ENCODE peak calls at places on chromosomes 2 and 18, in seven cellular contexts. One of them, this sample, is unnamed.
A peak's percentile ranks its signal among the peaks of the same experiment; 100 is the strongest.

GRCh38 chr18:44958450-44958849 is 277.8 kb downstream of the SETBP1 start:
- DNase-seq in BE2C: no peak
- DNase-seq in activated CD8-positive, alpha-beta memory T cell treated with anti-CD3 and anti-CD28 coated beads for 1 hour: no peak
- DNase-seq in renal cortical epithelial cell: no peak
- DNase-seq in PC-3: peak; percentile 56
- DNase-seq in OCI-M1: no peak
- DNase-seq in cardiac muscle cell: no peak
- DNase-seq in this sample: no peak

GRCh38 chr18:62784966-62785413 is 69.6 kb downstream of the PHLPP1 start:
- DNase-seq in renal cortical epithelial cell: no peak
- DNase-seq in OCI-M1: peak; percentile 45
- DNase-seq in BE2C: no peak
- DNase-seq in activated CD8-positive, alpha-beta memory T cell treated with anti-CD3 and anti-CD28 coated beads for 1 hour: no peak
- DNase-seq in cardiac muscle cell: peak; percentile 64
- DNase-seq in PC-3: no peak
- DNase-seq in this sample: peak; percentile 87

GRCh38 chr2:36618381-36618780 is 20.4 kb upstream of the FEZ2 start:
- DNase-seq in PC-3: peak; percentile 79
- DNase-seq in BE2C: peak; percentile 76
- DNase-seq in activated CD8-positive, alpha-beta memory T cell treated with anti-CD3 and anti-CD28 coated beads for 1 hour: no peak
- DNase-seq in cardiac muscle cell: peak; percentile 79
- DNase-seq in OCI-M1: peak; percentile 78
- DNase-seq in renal cortical epithelial cell: peak; percentile 77
- DNase-seq in this sample: peak; percentile 46

GRCh38 chr18:22391571-22392359 is 25.9 kb downstream of the CTAGE1 start:
- DNase-seq in activated CD8-positive, alpha-beta memory T cell treated with anti-CD3 and anti-CD28 coated beads for 1 hour: peak; percentile 18
- DNase-seq in renal cortical epithelial cell: peak; percentile 96
- DNase-seq in PC-3: peak; percentile 94
- DNase-seq in BE2C: peak; percentile 82
- DNase-seq in OCI-M1: peak; percentile 83
- DNase-seq in cardiac muscle cell: peak; percentile 84
- DNase-seq in this sample: no peak

GRCh38 chr2:138997849-138998517 is 217.8 kb upstream of the NXPH2 start:
- DNase-seq in activated CD8-positive, alpha-beta memory T cell treated with anti-CD3 and anti-CD28 coated beads for 1 hour: no peak
- DNase-seq in PC-3: peak; percentile 90
- DNase-seq in BE2C: no peak
- DNase-seq in renal cortical epithelial cell: peak; percentile 87
- DNase-seq in cardiac muscle cell: peak; percentile 1
- DNase-seq in OCI-M1: no peak
- DNase-seq in this sample: no peak

GRCh38 chr2:37583402-37583801 is 88.0 kb downstream of the CDC42EP3 start:
- DNase-seq in OCI-M1: no peak
- DNase-seq in PC-3: no peak
- DNase-seq in BE2C: no peak
- DNase-seq in activated CD8-positive, alpha-beta memory T cell treated with anti-CD3 and anti-CD28 coated beads for 1 hour: no peak
- DNase-seq in renal cortical epithelial cell: no peak
- DNase-seq in cardiac muscle cell: no peak
- DNase-seq in this sample: no peak

GRCh38 chr2:15617778-15618448 is 26.2 kb downstream of the DDX1 start:
- DNase-seq in renal cortical epithelial cell: no peak
- DNase-seq in PC-3: no peak
- DNase-seq in OCI-M1: no peak
- DNase-seq in cardiac muscle cell: no peak
- DNase-seq in activated CD8-positive, alpha-beta memory T cell treated with anti-CD3 and anti-CD28 coated beads for 1 hour: no peak
- DNase-seq in BE2C: no peak
- DNase-seq in this sample: no peak

GRCh38 chr2:226835420-226835795 is 446 bp upstream of the RHBDD1 start:
- DNase-seq in renal cortical epithelial cell: peak; percentile 8
- DNase-seq in activated CD8-positive, alpha-beta memory T cell treated with anti-CD3 and anti-CD28 coated beads for 1 hour: no peak
- DNase-seq in cardiac muscle cell: no peak
- DNase-seq in PC-3: peak; percentile 34
- DNase-seq in OCI-M1: peak; percentile 85
- DNase-seq in BE2C: no peak
- DNase-seq in this sample: no peak

GRCh38 chr18:48803518-48803917 is 147.2 kb downstream of the SMAD7 start:
- DNase-seq in cardiac muscle cell: no peak
- DNase-seq in OCI-M1: no peak
- DNase-seq in activated CD8-positive, alpha-beta memory T cell treated with anti-CD3 and anti-CD28 coated beads for 1 hour: no peak
- DNase-seq in PC-3: no peak
- DNase-seq in renal cortical epithelial cell: no peak
- DNase-seq in BE2C: no peak
- DNase-seq in this sample: no peak

GRCh38 chr2:226556050-226556449 is 243.6 kb downstream of the IRS1 start:
- DNase-seq in activated CD8-positive, alpha-beta memory T cell treated with anti-CD3 and anti-CD28 coated beads for 1 hour: no peak
- DNase-seq in renal cortical epithelial cell: no peak
- DNase-seq in cardiac muscle cell: no peak
- DNase-seq in PC-3: no peak
- DNase-seq in OCI-M1: no peak
- DNase-seq in BE2C: no peak
- DNase-seq in this sample: no peak

GRCh38 chr2:168490916-168491605 is 35.0 kb downstream of the CERS6 start:
- DNase-seq in renal cortical epithelial cell: no peak
- DNase-seq in BE2C: no peak
- DNase-seq in PC-3: no peak
- DNase-seq in activated CD8-positive, alpha-beta memory T cell treated with anti-CD3 and anti-CD28 coated beads for 1 hour: no peak
- DNase-seq in OCI-M1: peak; percentile 66
- DNase-seq in cardiac muscle cell: no peak
- DNase-seq in this sample: no peak

GRCh38 chr18:25144835-25145234 is 207.1 kb downstream of the ZNF521 start:
- DNase-seq in PC-3: peak; percentile 17
- DNase-seq in OCI-M1: no peak
- DNase-seq in cardiac muscle cell: peak; percentile 84
- DNase-seq in activated CD8-positive, alpha-beta memory T cell treated with anti-CD3 and anti-CD28 coated beads for 1 hour: no peak
- DNase-seq in renal cortical epithelial cell: no peak
- DNase-seq in BE2C: no peak
- DNase-seq in this sample: peak; percentile 29

GRCh38 chr2:199228887-199229819 is 228.6 kb downstream of the SATB2 start:
- DNase-seq in activated CD8-positive, alpha-beta memory T cell treated with anti-CD3 and anti-CD28 coated beads for 1 hour: no peak
- DNase-seq in renal cortical epithelial cell: peak; percentile 93
- DNase-seq in BE2C: peak; percentile 26
- DNase-seq in PC-3: peak; percentile 98
- DNase-seq in OCI-M1: peak; percentile 93
- DNase-seq in cardiac muscle cell: peak; percentile 61
- DNase-seq in this sample: no peak

GRCh38 chr18:58953627-58954026 is 89.0 kb downstream of the ZNF532 start:
- DNase-seq in PC-3: no peak
- DNase-seq in OCI-M1: no peak
- DNase-seq in renal cortical epithelial cell: peak; percentile 66
- DNase-seq in activated CD8-positive, alpha-beta memory T cell treated with anti-CD3 and anti-CD28 coated beads for 1 hour: no peak
- DNase-seq in cardiac muscle cell: peak; percentile 39
- DNase-seq in BE2C: peak; percentile 27
- DNase-seq in this sample: no peak

GRCh38 chr2:20609349-20609994 is 41.4 kb downstream of the HS1BP3 start:
- DNase-seq in BE2C: peak; percentile 68
- DNase-seq in cardiac muscle cell: peak; percentile 88
- DNase-seq in PC-3: peak; percentile 74
- DNase-seq in OCI-M1: no peak
- DNase-seq in activated CD8-positive, alpha-beta memory T cell treated with anti-CD3 and anti-CD28 coated beads for 1 hour: no peak
- DNase-seq in renal cortical epithelial cell: peak; percentile 47
- DNase-seq in this sample: peak; percentile 72

GRCh38 chr2:234705108-234705507 is 208.2 kb upstream of the ARL4C start:
- DNase-seq in renal cortical epithelial cell: peak; percentile 79
- DNase-seq in OCI-M1: peak; percentile 2
- DNase-seq in cardiac muscle cell: peak; percentile 19
- DNase-seq in activated CD8-positive, alpha-beta memory T cell treated with anti-CD3 and anti-CD28 coated beads for 1 hour: no peak
- DNase-seq in BE2C: no peak
- DNase-seq in PC-3: no peak
- DNase-seq in this sample: no peak

This sample was measured in Ammon's horn.